ENCODE peak calls at places on chromosomes 11 and 22, in seven cellular contexts. One of them, this sample, is unnamed.

GRCh38 chr11:108062336-108062735 is 53.6 kb downstream of the CUL5 start:
- DNase-seq in NCI-H2171 treated with DMSO at 0.1 percent for 48 hours: no peak
- DNase-seq in hypothalamus: no peak
- DNase-seq in sigmoid colon: no peak
- DNase-seq in astrocyte of the spinal cord: no peak
- DNase-seq in anterior cingulate cortex: no peak
- DNase-seq in cardiac fibroblast: no peak
- DNase-seq in this sample: no peak

GRCh38 chr11:14414470-14415461 is 55.8 kb upstream of the RRAS2 start:
- DNase-seq in NCI-H2171 treated with DMSO at 0.1 percent for 48 hours: no peak
- DNase-seq in hypothalamus: no peak
- DNase-seq in sigmoid colon: no peak
- DNase-seq in astrocyte of the spinal cord: no peak
- DNase-seq in anterior cingulate cortex: no peak
- DNase-seq in cardiac fibroblast: peak
- DNase-seq in this sample: no peak

GRCh38 chr11:3605279-3605662 is 36.5 kb downstream of the ART5 start:
- DNase-seq in NCI-H2171 treated with DMSO at 0.1 percent for 48 hours: no peak
- DNase-seq in hypothalamus: no peak
- DNase-seq in sigmoid colon: no peak
- DNase-seq in astrocyte of the spinal cord: no peak
- DNase-seq in anterior cingulate cortex: no peak
- DNase-seq in cardiac fibroblast: no peak
- DNase-seq in this sample: no peak

GRCh38 chr22:19596680-19597398 is 72.6 kb upstream of the CLDN5 start:
- DNase-seq in NCI-H2171 treated with DMSO at 0.1 percent for 48 hours: no peak
- DNase-seq in hypothalamus: no peak
- DNase-seq in sigmoid colon: no peak
- DNase-seq in astrocyte of the spinal cord: peak
- DNase-seq in anterior cingulate cortex: no peak
- DNase-seq in cardiac fibroblast: no peak
- DNase-seq in this sample: no peak

GRCh38 chr11:36354221-36355003 is 58.3 kb downstream of the PRR5L start:
- DNase-seq in NCI-H2171 treated with DMSO at 0.1 percent for 48 hours: no peak
- DNase-seq in hypothalamus: no peak
- DNase-seq in sigmoid colon: no peak
- DNase-seq in astrocyte of the spinal cord: peak
- DNase-seq in anterior cingulate cortex: no peak
- DNase-seq in cardiac fibroblast: peak
- DNase-seq in this sample: peak

GRCh38 chr11:105202844-105203548 is 63.4 kb upstream of the CARD18 start:
- DNase-seq in NCI-H2171 treated with DMSO at 0.1 percent for 48 hours: no peak
- DNase-seq in hypothalamus: no peak
- DNase-seq in sigmoid colon: no peak
- DNase-seq in astrocyte of the spinal cord: peak
- DNase-seq in anterior cingulate cortex: no peak
- DNase-seq in cardiac fibroblast: no peak
- DNase-seq in this sample: no peak

GRCh38 chr22:36586250-36586649 is 57.3 kb upstream of the EIF3D start:
- DNase-seq in NCI-H2171 treated with DMSO at 0.1 percent for 48 hours: no peak
- DNase-seq in hypothalamus: no peak
- DNase-seq in sigmoid colon: no peak
- DNase-seq in astrocyte of the spinal cord: no peak
- DNase-seq in anterior cingulate cortex: no peak
- DNase-seq in cardiac fibroblast: no peak
- DNase-seq in this sample: no peak

GRCh38 chr22:39603345-39603744 is 32.8 kb downstream of the CACNA1I start:
- DNase-seq in NCI-H2171 treated with DMSO at 0.1 percent for 48 hours: no peak
- DNase-seq in hypothalamus: no peak
- DNase-seq in sigmoid colon: no peak
- DNase-seq in astrocyte of the spinal cord: no peak
- DNase-seq in anterior cingulate cortex: no peak
- DNase-seq in cardiac fibroblast: no peak
- DNase-seq in this sample: no peak

GRCh38 chr22:38754247-38755154 is 1.3 kb downstream of the SUN2 start:
- DNase-seq in NCI-H2171 treated with DMSO at 0.1 percent for 48 hours: peak
- DNase-seq in hypothalamus: no peak
- DNase-seq in sigmoid colon: peak
- DNase-seq in astrocyte of the spinal cord: peak
- DNase-seq in anterior cingulate cortex: no peak
- DNase-seq in cardiac fibroblast: peak
- DNase-seq in this sample: peak

GRCh38 chr11:110196241-110196754 is 100.1 kb downstream of the RDX start:
- DNase-seq in NCI-H2171 treated with DMSO at 0.1 percent for 48 hours: no peak
- DNase-seq in hypothalamus: no peak
- DNase-seq in sigmoid colon: no peak
- DNase-seq in astrocyte of the spinal cord: peak
- DNase-seq in anterior cingulate cortex: no peak
- DNase-seq in cardiac fibroblast: peak
- DNase-seq in this sample: peak